ENCODE peak calls at places on chromosome 18, in five cellular contexts. U, X, Q, I and V are unnamed samples.

GRCh38 chr18:12308386-12309100 is 502 bp downstream of the TUBB6 start:
- DNase-seq in Q (peak), U (peak), I (peak), X (peak), V (peak)

GRCh38 chr18:46013484-46014189 is 46.5 kb upstream of the EPG5 start:
- DNase-seq in U (peak), Q (no peak), X (no peak), I (no peak), V (no peak)

GRCh38 chr18:48230459-48231113 is 178.6 kb downstream of the ZBTB7C start:
- DNase-seq in U (peak), I (peak), Q (peak), X (no peak), V (no peak)

GRCh38 chr18:68033466-68033865 is 516.9 kb upstream of the DSEL start:
- DNase-seq in Q (no peak), I (peak), U (peak), X (no peak), V (no peak)

GRCh38 chr18:62637807-62638687 is 77.3 kb upstream of the PHLPP1 start:
- DNase-seq in X (no peak), Q (no peak), I (peak), U (peak), V (no peak)

GRCh38 chr18:10432781-10433180 is 21.7 kb upstream of the APCDD1 start:
- DNase-seq in I (no peak), Q (no peak), X (no peak), U (no peak), V (no peak)

GRCh38 chr18:48529796-48530195 is 9.0 kb upstream of the CTIF start:
- DNase-seq in I (peak), X (no peak), U (peak), Q (peak), V (no peak)

GRCh38 chr18:41657189-41657588 is 297.8 kb upstream of the PIK3C3 start:
- DNase-seq in U (no peak), I (no peak), X (no peak), Q (no peak), V (no peak)

GRCh38 chr18:43012951-43013350 is 102.5 kb downstream of the RIT2 start:
- DNase-seq in I (no peak), U (no peak), Q (no peak), X (no peak), V (no peak)

GRCh38 chr18:6983366-6983765 is 134.2 kb downstream of the LAMA1 start:
- DNase-seq in X (no peak), U (no peak), Q (no peak), I (no peak), V (no peak)

GRCh38 chr18:61823595-61823994 is 69.2 kb downstream of the RNF152 start:
- DNase-seq in Q (no peak), U (no peak), I (no peak), X (no peak), V (no peak)

GRCh38 chr18:55925772-55926171 is 337.8 kb upstream of the TCF4 start:
- DNase-seq in Q (no peak), X (no peak), I (no peak), U (no peak), V (no peak)

GRCh38 chr18:73407506-73407905 is 539.7 kb upstream of the NETO1 start:
- DNase-seq in U (peak), X (no peak), I (no peak), Q (peak), V (peak)

GRCh38 chr18:35851286-35851967 is 121.1 kb upstream of the RMP24 start:
- DNase-seq in U (no peak), X (no peak), Q (no peak), I (no peak), V (no peak)

GRCh38 chr18:35141567-35142269 is 99.1 kb upstream of the ZNF397 start:
- DNase-seq in I (no peak), X (no peak), Q (no peak), U (no peak), V (no peak)

GRCh38 chr18:10923671-10924070 is 225.7 kb downstream of the PIEZO2 start:
- DNase-seq in I (no peak), X (no peak), Q (no peak), U (peak), V (no peak)

GRCh38 chr18:31649894-31650719 is 34.3 kb downstream of the B4GALT6 start:
- DNase-seq in I (no peak), U (no peak), X (no peak), Q (no peak), V (no peak)

GRCh38 chr18:9653390-9653789 is 39.0 kb upstream of the PPP4R1 start:
- DNase-seq in X (peak), U (peak), Q (no peak), I (peak), V (no peak)

GRCh38 chr18:49045585-49045984 is 94.8 kb upstream of the SMAD7 start:
- DNase-seq in Q (no peak), X (no peak), U (no peak), I (no peak), V (no peak)

GRCh38 chr18:42977982-42978595 is 137.4 kb downstream of the RIT2 start:
- DNase-seq in I (no peak), U (no peak), X (no peak), Q (no peak), V (no peak)

GRCh38 chr18:72086421-72086820 is 457.7 kb downstream of the CBLN2 start:
- DNase-seq in U (peak), Q (no peak), I (peak), X (no peak), V (peak)

GRCh38 chr18:51884039-51884438 is 456.0 kb upstream of the DCC start:
- DNase-seq in I (no peak), X (no peak), Q (no peak), U (no peak), V (no peak)

GRCh38 chr18:76765649-76766048 is 56.7 kb upstream of the ZNF236 start:
- DNase-seq in I (peak), U (no peak), X (no peak), Q (no peak), V (peak)

GRCh38 chr18:37958499-37958898 is 392.9 kb upstream of the CELF4 start:
- DNase-seq in U (no peak), Q (no peak), X (no peak), I (no peak), V (no peak)

GRCh38 chr18:70041459-70042020 is 93.9 kb upstream of the CD226 start:
- DNase-seq in X (no peak), Q (no peak), I (no peak), U (peak), V (no peak)

GRCh38 chr18:49561127-49561376 is 805 bp upstream of the LIPG start:
- DNase-seq in U (peak), X (no peak), I (no peak), Q (no peak), V (no peak)

GRCh38 chr18:46220116-46220515 is 115.9 kb downstream of the HAUS1 start:
- DNase-seq in I (peak), X (no peak), U (peak), Q (peak), V (no peak)

GRCh38 chr18:35835838-35836237 is 136.6 kb upstream of the RMP24 start:
- DNase-seq in I (no peak), U (no peak), X (no peak), Q (no peak), V (no peak)

GRCh38 chr18:79400591-79401381 is 5.1 kb downstream of the NFATC1 start:
- DNase-seq in U (no peak), I (no peak), X (peak), Q (no peak), V (no peak)

GRCh38 chr18:10822457-10822856 is 296.6 kb downstream of the NAPG start:
- DNase-seq in Q (no peak), I (no peak), U (peak), X (no peak), V (peak)

GRCh38 chr18:23694642-23695430 is 5.6 kb downstream of the LAMA3 start:
- DNase-seq in X (no peak), I (no peak), U (no peak), Q (no peak), V (no peak)

GRCh38 chr18:48007955-48008701 is 77.7 kb upstream of the SMAD2 start:
- DNase-seq in Q (no peak), U (peak), I (peak), X (peak), V (no peak)

GRCh38 chr18:33467531-33467930 is 27.0 kb upstream of the CCDC178 start:
- DNase-seq in X (no peak), Q (peak), I (peak), U (peak), V (no peak)

GRCh38 chr18:46711444-46711863 is 45.4 kb downstream of the ST8SIA5 start:
- DNase-seq in I (no peak), Q (peak), X (no peak), U (no peak), V (no peak)

GRCh38 chr18:33432857-33433256 is 7.7 kb downstream of the CCDC178 start:
- DNase-seq in X (no peak), I (peak), U (no peak), Q (no peak), V (no peak)

GRCh38 chr18:8480506-8481328 is 128.5 kb upstream of the RAB12 start:
- DNase-seq in X (peak), I (peak), U (peak), Q (no peak), V (peak)

GRCh38 chr18:4106407-4107033 is 348.6 kb downstream of the DLGAP1 start:
- DNase-seq in X (peak), Q (peak), U (peak), I (peak), V (peak)
- H3K4me3 ChIP-seq in X (peak), Q (peak), U (no peak), I (no peak), V (no peak)

GRCh38 chr18:59631583-59632181 is 65.5 kb downstream of the CCBE1 start:
- DNase-seq in U (peak), Q (no peak), I (peak), X (no peak), V (peak)
- H3K4me3 ChIP-seq in U (no peak), Q (no peak), I (no peak), X (no peak), V (no peak)

GRCh38 chr18:21474621-21475020 is 125.9 kb downstream of the ESCO1 start:
- DNase-seq in U (no peak), I (no peak), Q (no peak), X (no peak), V (no peak)
- H3K4me3 ChIP-seq in U (no peak), I (no peak), Q (no peak), X (no peak), V (no peak)

GRCh38 chr18:3245185-3245564 is 2.4 kb upstream of the MYL12A start:
- DNase-seq in I (no peak), X (no peak), U (no peak), Q (no peak), V (no peak)

GRCh38 chr18:3248062-3248669 is 565 bp downstream of the MYL12A start:
- DNase-seq in U (peak), X (peak), I (no peak), Q (peak), V (no peak)

GRCh38 chr18:3245853-3246635 is 1.6 kb upstream of the MYL12A start:
- DNase-seq in Q (peak), X (peak), I (peak), U (peak), V (no peak)

GRCh38 chr18:3247243-3248061 is at the start of gene MYL12A:
- DNase-seq in I (peak), X (peak), U (peak), Q (peak), V (peak)

DNA sequence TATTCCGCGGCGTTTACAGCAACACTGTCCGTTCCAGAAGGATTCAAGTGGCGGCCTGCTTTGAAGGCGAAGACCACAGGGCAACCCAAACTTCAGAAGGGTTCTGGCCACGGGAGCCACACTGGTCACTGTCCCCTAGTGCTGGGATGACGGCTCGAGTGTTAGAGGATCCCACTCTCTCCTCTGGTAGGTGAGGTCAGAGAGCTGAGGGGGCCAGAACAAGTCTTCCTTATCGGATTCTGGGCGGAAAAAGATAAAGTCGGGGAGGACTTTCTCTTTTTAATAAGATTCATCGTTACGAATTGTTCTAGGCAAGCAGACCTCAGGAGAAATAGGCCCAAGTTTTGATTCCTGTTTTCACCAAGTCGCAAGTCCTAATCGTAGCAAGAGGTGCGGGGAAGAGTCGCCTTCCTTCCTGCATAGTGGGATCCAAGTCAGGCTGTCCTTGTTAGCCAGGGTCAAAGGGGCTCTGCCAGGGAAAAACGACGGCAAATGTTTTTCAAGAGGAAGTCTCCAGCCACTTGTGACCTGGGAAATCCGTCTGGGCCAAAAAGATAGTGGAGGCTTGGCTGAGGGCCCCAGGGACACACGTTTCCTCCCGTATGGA is 862 bp upstream of the MYL12A start:
- DNase-seq in X (peak), Q (no peak), I (peak), U (no peak), V (no peak)
- H3K4me3 ChIP-seq in X (peak), Q (peak), I (peak), U (peak), V (peak)

DNA sequence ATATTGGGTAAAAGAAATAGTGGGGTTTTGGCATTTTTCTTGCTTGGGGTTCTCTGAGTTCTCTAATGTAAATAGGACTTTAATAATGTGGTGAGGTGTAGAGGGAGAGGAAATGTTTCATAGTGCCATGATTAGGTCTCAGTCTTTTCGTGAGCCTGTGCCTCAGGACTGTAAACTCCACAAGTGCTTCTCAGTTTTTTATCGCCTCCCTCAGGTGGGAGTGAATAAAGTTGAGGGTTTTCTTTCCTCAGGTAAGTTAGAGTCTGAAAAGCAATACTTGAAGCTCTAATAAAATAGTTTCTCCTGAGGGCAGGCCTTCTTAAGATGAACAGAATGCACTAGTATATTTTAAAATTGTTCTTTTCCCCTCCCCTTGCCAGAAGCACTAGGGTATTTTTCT is 243.1 kb upstream of the SETBP1 start:
- DNase-seq in U (no peak), I (no peak), Q (no peak), X (no peak), V (no peak)
- H3K4me3 ChIP-seq in U (no peak), I (no peak), Q (no peak), X (no peak), V (no peak)

GRCh38 chr18:25349131-25349925 is 2.6 kb downstream of the ZNF521 start:
- DNase-seq in Q (peak), U (peak), I (no peak), X (peak), V (peak)
- H3K4me3 ChIP-seq in Q (peak), U (peak), I (no peak), X (peak), V (peak)